ENCODE peak calls at places on chromosomes 6 and 20, in four cellular contexts. X, M, P and I are unnamed samples.

GRCh38 chr6:27130668-27131428 is 116.7 kb upstream of the PRSS16 start:
- DNase-seq in P (no peak), M (no peak), X (no peak), I (no peak)

GRCh38 chr6:128307671-128308070 is 212.7 kb downstream of the PTPRK start:
- DNase-seq in X (no peak), P (no peak), M (no peak), I (no peak)

GRCh38 chr6:35808688-35809087 is 3.5 kb downstream of the LHFPL5 start:
- DNase-seq in M (no peak), P (no peak), X (no peak), I (no peak)

GRCh38 chr6:16721977-16722376 is 39.3 kb downstream of the ATXN1 start:
- DNase-seq in P (no peak), M (no peak), X (no peak), I (no peak)

GRCh38 chr6:137666202-137666774 is 172.1 kb upstream of the OLIG3 start:
- DNase-seq in X (no peak), P (no peak), M (no peak), I (no peak)

GRCh38 chr6:89483111-89483720 is 50.3 kb downstream of the ANKRD6 start:
- DNase-seq in X (peak), P (no peak), M (no peak), I (no peak)

GRCh38 chr6:44129841-44130322 is 2.5 kb downstream of the TMEM63B start:
- DNase-seq in X (peak), P (no peak), M (no peak), I (peak)

GRCh38 chr6:82017316-82017715 is 230.2 kb downstream of the IBTK start:
- DNase-seq in M (peak), X (peak), P (no peak), I (no peak)

GRCh38 chr6:163352011-163352685 is 62.4 kb upstream of the QKI start:
- DNase-seq in M (no peak), P (no peak), X (no peak), I (no peak)

GRCh38 chr20:63135411-63135810 is 80.5 kb downstream of the YTHDF1 start:
- DNase-seq in X (no peak), P (no peak), M (no peak), I (peak)

GRCh38 chr6:37625591-37626374 is 71.9 kb downstream of the MDGA1 start:
- DNase-seq in M (no peak), P (no peak), X (no peak), I (no peak)

GRCh38 chr6:30720738-30721197 is 616 bp downstream of the TUBB start:
- DNase-seq in P (no peak), M (peak), X (peak), I (peak)

GRCh38 chr6:17705778-17706579 is 746 bp downstream of the NUP153 start:
- DNase-seq in P (no peak), X (peak), M (peak), I (peak)

GRCh38 chr20:8221887-8222419 is 89.9 kb downstream of the PLCB1 start:
- DNase-seq in P (no peak), M (no peak), X (no peak), I (no peak)

GRCh38 chr20:13397300-13397724 is 176.2 kb downstream of the ISM1 start:
- DNase-seq in X (no peak), P (no peak), M (no peak), I (no peak)

GRCh38 chr20:50172347-50173013 is 18.1 kb upstream of the CEBPB start:
- DNase-seq in M (peak), P (no peak), X (peak), I (no peak)

GRCh38 chr6:127288705-127289104 is 22.0 kb downstream of the RNF146 start:
- DNase-seq in P (no peak), M (no peak), X (no peak), I (no peak)

GRCh38 chr6:31180500-31180899 is 10.0 kb upstream of the POU5F1 start:
- DNase-seq in M (no peak), X (no peak), P (no peak), I (no peak)

GRCh38 chr6:100378576-100378975 is 86.1 kb downstream of the SIM1 start:
- DNase-seq in P (no peak), M (no peak), X (no peak), I (no peak)

GRCh38 chr6:155187096-155187495 is 76.7 kb upstream of the CLDN20 start:
- DNase-seq in M (no peak), X (no peak), P (no peak), I (no peak)

GRCh38 chr20:6122111-6122872 is 538 bp downstream of the FERMT1 start:
- DNase-seq in P (no peak), M (peak), X (peak), I (no peak)

GRCh38 chr6:157364705-157365104 is 16.3 kb upstream of the ZDHHC14 start:
- DNase-seq in P (no peak), M (no peak), X (no peak), I (no peak)
- TF ChIP-seq CHD4 in P (no peak), M (no peak), X (no peak), I (no peak)

GRCh38 chr20:46088409-46089075 is 1.2 kb downstream of the NCOA5 start:
- DNase-seq in X (peak), M (peak), P (no peak), I (no peak)
- TF ChIP-seq MAX in X (no peak), M (no peak), P (no peak), I (no peak)

GRCh38 chr20:14488756-14489479 is 151.5 kb upstream of the FLRT3 start:
- DNase-seq in X (no peak), P (no peak), M (no peak), I (no peak)
- TF ChIP-seq CHD4 in X (no peak), P (no peak), M (no peak), I (no peak)

GRCh38 chr6:111846511-111847409 is 26.5 kb downstream of the FYN start:
- DNase-seq in X (no peak), M (no peak), P (no peak), I (no peak)
- TF ChIP-seq MAX in X (no peak), M (no peak), P (no peak), I (no peak)

GRCh38 chr6:169839493-169839892 is 88.1 kb downstream of the ERMARD start:
- DNase-seq in M (no peak), P (no peak), X (no peak), I (no peak)

GRCh38 chr6:169839898-169840631 is 88.6 kb downstream of the ERMARD start:
- DNase-seq in X (no peak), M (no peak), P (no peak), I (no peak)

GRCh38 chr6:169839029-169839481 is 87.6 kb downstream of the ERMARD start:
- DNase-seq in X (no peak), P (no peak), M (no peak), I (no peak)

GRCh38 chr6:169837529-169838250 is 86.3 kb downstream of the ERMARD start:
- DNase-seq in X (no peak), M (no peak), P (no peak), I (no peak)

GRCh38 chr6:169838291-169839028 is 87.0 kb downstream of the ERMARD start:
- DNase-seq in M (no peak), X (no peak), P (no peak), I (no peak)
- TF ChIP-seq CHD4 in M (no peak), X (no peak), P (no peak), I (no peak)

GRCh38 chr6:159110748-159111147 is 58.5 kb upstream of the FNDC1 start:
- DNase-seq in X (no peak), P (no peak), M (no peak), I (no peak)

GRCh38 chr6:159107451-159108260 is 61.5 kb upstream of the FNDC1 start:
- DNase-seq in X (no peak), M (no peak), P (no peak), I (no peak)

GRCh38 chr6:159109391-159109790 is 59.8 kb upstream of the FNDC1 start:
- DNase-seq in M (no peak), P (no peak), X (no peak), I (no peak)

GRCh38 chr6:159108438-159108985 is 60.7 kb upstream of the FNDC1 start:
- DNase-seq in M (no peak), X (no peak), P (no peak), I (no peak)

GRCh38 chr6:159110013-159110412 is 59.2 kb upstream of the FNDC1 start:
- DNase-seq in P (no peak), X (peak), M (peak), I (peak)
- TF ChIP-seq MAX in P (no peak), X (no peak), M (no peak), I (no peak)

GRCh38 chr6:43045371-43045930 is 8.2 kb downstream of the CUL7 start:
- DNase-seq in X (no peak), P (no peak), M (no peak), I (no peak)
- TF ChIP-seq CHD4 in X (no peak), P (no peak), M (no peak), I (no peak)

DNA sequence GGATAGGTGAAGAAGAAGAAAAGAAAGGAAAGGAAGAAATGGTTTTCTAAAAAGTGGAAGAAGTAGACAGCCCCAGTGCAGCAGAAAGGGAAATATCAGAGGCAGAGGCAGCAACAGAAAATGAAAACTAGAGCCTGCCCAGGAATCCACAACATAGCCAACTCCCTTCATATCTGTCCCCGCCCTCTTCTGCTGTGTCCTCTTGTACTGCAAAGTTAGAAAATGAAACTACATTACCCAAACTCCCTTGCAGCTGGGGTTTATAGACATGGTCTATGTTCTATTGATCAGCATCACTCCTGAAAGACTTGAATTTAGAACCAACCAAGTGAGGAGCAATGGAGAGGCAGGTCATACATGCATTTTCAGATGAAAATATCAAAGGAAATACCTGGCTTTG is 200.5 kb upstream of the PHACTR1 start:
- DNase-seq in X (no peak), M (no peak), P (no peak), I (no peak)
- TF ChIP-seq MAX in X (no peak), M (no peak), P (no peak), I (no peak)

GRCh38 chr20:58008866-58009265 is 219.6 kb downstream of the ANKRD60 start:
- DNase-seq in P (no peak), X (no peak), M (no peak), I (no peak)

GRCh38 chr20:58011106-58011946 is 217.1 kb downstream of the ANKRD60 start:
- DNase-seq in P (no peak), X (no peak), M (no peak), I (no peak)

GRCh38 chr20:58011947-58012610 is 216.4 kb downstream of the ANKRD60 start:
- DNase-seq in M (no peak), P (no peak), X (no peak), I (no peak)

GRCh38 chr20:58010186-58010585 is 218.3 kb downstream of the ANKRD60 start:
- DNase-seq in P (no peak), X (no peak), M (no peak), I (no peak)

GRCh38 chr20:58010666-58011065 is 217.8 kb downstream of the ANKRD60 start:
- DNase-seq in X (no peak), M (no peak), P (no peak), I (no peak)
- TF ChIP-seq CHD4 in X (no peak), M (no peak), P (no peak), I (no peak)